ENCODE peak calls at places on chromosomes 12 and 14, in six cellular contexts. W is CD4-positive, alpha-beta memory T cell; Y is activated T-cell treated with anti-CD3 and anti-CD28 coated beads, Interleukin-2, amount 50 U/mL, for 4 hours; E is SK-N-DZ; R is stimulated activated CD8-positive, alpha-beta memory T cell treated with anti-CD3 and anti-CD28 coated beads, Interleukin-7, amount 100 ng/mL, for 24 hours; K is GM03348. X is an unnamed sample.

GRCh38 chr12:2824541-2824940 is 10.3 kb downstream of the NRIP2 start:
- DNase-seq in Y (no peak), K (no peak), W (no peak), E (no peak), R (no peak), X (no peak)

GRCh38 chr12:107415066-107415465 is 270.5 kb upstream of the PWP1 start:
- DNase-seq in Y (no peak), R (no peak), E (no peak), W (no peak), K (peak), X (no peak)

GRCh38 chr12:32437095-32437515 is 37.7 kb downstream of the FGD4 start:
- DNase-seq in R (no peak), K (peak), Y (no peak), E (no peak), W (no peak), X (no peak)

GRCh38 chr12:72836184-72836583 is 564.0 kb downstream of the TRHDE start:
- DNase-seq in W (no peak), R (no peak), E (peak), Y (no peak), K (no peak), X (no peak)

GRCh38 chr14:24297190-24297964 is 2.2 kb downstream of the DHRS1 start:
- DNase-seq in Y (no peak), K (no peak), E (peak), W (no peak), R (no peak), X (peak)

GRCh38 chr14:20400965-20401593 is 12.2 kb downstream of the TEP1 start:
- DNase-seq in R (no peak), K (no peak), Y (no peak), E (no peak), W (no peak), X (no peak)

GRCh38 chr12:124685689-124685993 is 118.2 kb upstream of the NCOR2 start:
- DNase-seq in E (no peak), Y (no peak), K (no peak), R (no peak), W (no peak), X (no peak)

GRCh38 chr14:100717371-100717770 is 9.3 kb upstream of the DLK1 start:
- DNase-seq in K (no peak), W (no peak), R (no peak), Y (no peak), E (no peak), X (peak)

GRCh38 chr14:93997933-93998870 is 1.1 kb downstream of the CCDC197 start:
- DNase-seq in E (no peak), R (no peak), W (no peak), Y (no peak), K (no peak), X (no peak)

GRCh38 chr12:116601524-116601923 is 42.3 kb downstream of the MAP1LC3B2 start:
- DNase-seq in E (no peak), K (no peak), R (no peak), Y (no peak), W (no peak), X (no peak)

GRCh38 chr12:6778212-6778570 is 5.9 kb downstream of the LAG3 start:
- DNase-seq in Y (no peak), E (no peak), K (peak), R (no peak), W (no peak), X (no peak)

GRCh38 chr12:117032593-117033381 is 66.4 kb downstream of the TESC start:
- DNase-seq in Y (no peak), K (peak), R (no peak), W (no peak), E (peak), X (no peak)

GRCh38 chr12:45204757-45205156 is 11.1 kb upstream of the ANO6 start:
- DNase-seq in W (no peak), R (no peak), K (no peak), E (no peak), Y (no peak), X (no peak)

GRCh38 chr14:92528486-92529100 is 15.0 kb downstream of the RIN3 start:
- DNase-seq in E (no peak), W (no peak), R (no peak), Y (no peak), K (no peak), X (no peak)

GRCh38 chr12:47277972-47278448 is 198.3 kb upstream of the AMIGO2 start:
- DNase-seq in Y (no peak), K (peak), E (no peak), R (no peak), W (no peak), X (no peak)

GRCh38 chr14:52790011-52790755 is 1.2 kb downstream of the GNPNAT1 start:
- DNase-seq in K (no peak), W (no peak), E (no peak), R (no peak), Y (no peak), X (no peak)

GRCh38 chr14:76904740-76905569 is 78.7 kb downstream of the LRRC74A start:
- DNase-seq in E (no peak), Y (peak), K (peak), R (peak), W (peak), X (peak)

GRCh38 chr12:124463341-124463861 is 104.0 kb downstream of the NCOR2 start:
- DNase-seq in Y (no peak), W (no peak), E (no peak), K (no peak), R (no peak), X (no peak)

GRCh38 chr12:113044516-113044915 is 12.0 kb upstream of the DTX1 start:
- DNase-seq in Y (no peak), K (no peak), R (no peak), E (no peak), W (no peak), X (no peak)

X was measured in Jurkat, Clone E6-1.